ENCODE peak calls at places on chromosomes 12 and 14, in seven cellular contexts. C, D, K, W, B, A and J are unnamed samples.

GRCh38 chr14:104967414-104968152 is 10.6 kb downstream of the AHNAK2 start:
- DNase-seq in C (peak), D (no peak), K (peak), W (no peak), B (no peak), A (no peak), J (no peak)

GRCh38 chr12:93638095-93638494 is 39.1 kb upstream of the CRADD start:
- DNase-seq in C (no peak), D (peak), K (peak), W (no peak), B (no peak), A (no peak), J (no peak)

GRCh38 chr12:130787445-130788410 is 51.3 kb downstream of the STX2 start:
- DNase-seq in C (no peak), D (peak), K (peak), W (no peak), B (no peak), A (no peak), J (no peak)

GRCh38 chr14:33062881-33063280 is 124.2 kb downstream of the NPAS3 start:
- DNase-seq in C (no peak), D (peak), K (peak), W (no peak), B (no peak), A (no peak), J (no peak)

GRCh38 chr12:110600254-110600653 is 13.7 kb upstream of the TCTN1 start:
- DNase-seq in C (peak), D (peak), K (peak), W (no peak), B (no peak), A (peak), J (no peak)

GRCh38 chr12:85835417-85835809 is 796 bp downstream of the RASSF9 start:
- DNase-seq in C (peak), D (no peak), K (no peak), W (no peak), B (no peak), A (no peak), J (no peak)

GRCh38 chr14:81980601-81981310 is 447.1 kb upstream of the SEL1L start:
- DNase-seq in C (no peak), D (no peak), K (no peak), W (no peak), B (no peak), A (no peak), J (no peak)

GRCh38 chr14:74514471-74514932 is 20.9 kb downstream of the ISCA2 start:
- DNase-seq in C (no peak), D (peak), K (peak), W (peak), B (no peak), A (peak), J (no peak)

GRCh38 chr14:69487226-69487625 is 2.7 kb downstream of the PLEKHD1 start:
- DNase-seq in C (no peak), D (no peak), K (no peak), W (no peak), B (no peak), A (no peak), J (no peak)

GRCh38 chr14:77025744-77026165 is 2.8 kb downstream of the IRF2BPL start:
- DNase-seq in C (peak), D (no peak), K (no peak), W (no peak), B (peak), A (no peak), J (no peak)

GRCh38 chr14:104843442-104844305 is 21.4 kb upstream of the CEP170B start:
- DNase-seq in C (no peak), D (no peak), K (peak), W (no peak), B (no peak), A (no peak), J (no peak)

GRCh38 chr14:91511014-91511466 is 930 bp upstream of the PPP4R3A start:
- DNase-seq in C (no peak), D (no peak), K (no peak), W (no peak), B (peak), A (no peak), J (no peak)

GRCh38 chr14:68649461-68650189 is 143.2 kb downstream of the ZFP36L1 start:
- DNase-seq in C (no peak), D (no peak), K (no peak), W (peak), B (no peak), A (no peak), J (no peak)